ENCODE peak calls at places on chromosomes 11 and 22, in four cellular contexts. One of them, this sample, is unnamed.
A peak's percentile ranks its signal among the peaks of the same experiment; 100 is the strongest.

GRCh38 chr11:85076535-85077330 is 550.4 kb downstream of the DLG2 start:
- DNase-seq in ACHN: no peak
- DNase-seq in HuH-7.5: no peak
- DNase-seq in stimulated activated CD4-positive, alpha-beta T cell treated with anti-CD3 and anti-CD28 coated beads, Interleukin-1b, Interleukin-23, amount 100 ng/mL, for 1 hour: no peak
- DNase-seq in this sample: no peak

GRCh38 chr11:131300304-131300703 is 70.1 kb upstream of the NTM start:
- DNase-seq in ACHN: no peak
- DNase-seq in stimulated activated CD4-positive, alpha-beta T cell treated with anti-CD3 and anti-CD28 coated beads, Interleukin-1b, Interleukin-23, amount 100 ng/mL, for 1 hour: no peak
- DNase-seq in HuH-7.5: no peak
- DNase-seq in this sample: no peak

GRCh38 chr11:33742249-33742851 is 6.1 kb upstream of the CD59 start:
- DNase-seq in stimulated activated CD4-positive, alpha-beta T cell treated with anti-CD3 and anti-CD28 coated beads, Interleukin-1b, Interleukin-23, amount 100 ng/mL, for 1 hour: no peak
- DNase-seq in ACHN: peak; percentile 31
- DNase-seq in HuH-7.5: no peak
- DNase-seq in this sample: peak; percentile 9

GRCh38 chr11:98434296-98434695 is 586.5 kb upstream of the CNTN5 start:
- DNase-seq in HuH-7.5: no peak
- DNase-seq in stimulated activated CD4-positive, alpha-beta T cell treated with anti-CD3 and anti-CD28 coated beads, Interleukin-1b, Interleukin-23, amount 100 ng/mL, for 1 hour: no peak
- DNase-seq in ACHN: no peak
- DNase-seq in this sample: no peak

GRCh38 chr22:19142394-19142793 is 2.1 kb downstream of the ESS2 start:
- DNase-seq in HuH-7.5: no peak
- DNase-seq in stimulated activated CD4-positive, alpha-beta T cell treated with anti-CD3 and anti-CD28 coated beads, Interleukin-1b, Interleukin-23, amount 100 ng/mL, for 1 hour: no peak
- DNase-seq in ACHN: no peak
- DNase-seq in this sample: no peak

GRCh38 chr11:45896392-45897068 is 10.5 kb downstream of the FREY1 start:
- DNase-seq in HuH-7.5: no peak
- DNase-seq in stimulated activated CD4-positive, alpha-beta T cell treated with anti-CD3 and anti-CD28 coated beads, Interleukin-1b, Interleukin-23, amount 100 ng/mL, for 1 hour: no peak
- DNase-seq in ACHN: no peak
- DNase-seq in this sample: no peak

GRCh38 chr11:96664108-96664507 is 274.3 kb downstream of the JRKL start:
- DNase-seq in ACHN: no peak
- DNase-seq in stimulated activated CD4-positive, alpha-beta T cell treated with anti-CD3 and anti-CD28 coated beads, Interleukin-1b, Interleukin-23, amount 100 ng/mL, for 1 hour: no peak
- DNase-seq in HuH-7.5: no peak
- DNase-seq in this sample: no peak

GRCh38 chr11:46858920-46859531 is 12.9 kb upstream of the CKAP5 start:
- DNase-seq in HuH-7.5: no peak
- DNase-seq in ACHN: no peak
- DNase-seq in stimulated activated CD4-positive, alpha-beta T cell treated with anti-CD3 and anti-CD28 coated beads, Interleukin-1b, Interleukin-23, amount 100 ng/mL, for 1 hour: no peak
- DNase-seq in this sample: peak; percentile 79

GRCh38 chr11:119307219-119307618 is 9.7 kb downstream of the MCAM start:
- DNase-seq in stimulated activated CD4-positive, alpha-beta T cell treated with anti-CD3 and anti-CD28 coated beads, Interleukin-1b, Interleukin-23, amount 100 ng/mL, for 1 hour: no peak
- DNase-seq in HuH-7.5: no peak
- DNase-seq in ACHN: peak; percentile 9
- DNase-seq in this sample: no peak

GRCh38 chr11:80388133-80388532 is 947.3 kb upstream of the TENM4 start:
- DNase-seq in stimulated activated CD4-positive, alpha-beta T cell treated with anti-CD3 and anti-CD28 coated beads, Interleukin-1b, Interleukin-23, amount 100 ng/mL, for 1 hour: no peak
- DNase-seq in ACHN: no peak
- DNase-seq in HuH-7.5: no peak
- DNase-seq in this sample: no peak

GRCh38 chr22:35450824-35451541 is 51.0 kb downstream of the MCM5 start:
- DNase-seq in ACHN: no peak
- DNase-seq in HuH-7.5: no peak
- DNase-seq in stimulated activated CD4-positive, alpha-beta T cell treated with anti-CD3 and anti-CD28 coated beads, Interleukin-1b, Interleukin-23, amount 100 ng/mL, for 1 hour: no peak
- DNase-seq in this sample: no peak

GRCh38 chr22:22460060-22460459 is 48.5 kb downstream of the ZNF280B start:
- DNase-seq in stimulated activated CD4-positive, alpha-beta T cell treated with anti-CD3 and anti-CD28 coated beads, Interleukin-1b, Interleukin-23, amount 100 ng/mL, for 1 hour: no peak
- DNase-seq in HuH-7.5: no peak
- DNase-seq in ACHN: no peak
- DNase-seq in this sample: no peak

GRCh38 chr11:72228229-72228843 is 3.8 kb downstream of the INPPL1 start:
- DNase-seq in ACHN: no peak
- DNase-seq in HuH-7.5: no peak
- DNase-seq in stimulated activated CD4-positive, alpha-beta T cell treated with anti-CD3 and anti-CD28 coated beads, Interleukin-1b, Interleukin-23, amount 100 ng/mL, for 1 hour: no peak
- DNase-seq in this sample: no peak

GRCh38 chr11:74316772-74317505 is 5.5 kb upstream of the P4HA3 start:
- DNase-seq in HuH-7.5: no peak
- DNase-seq in ACHN: no peak
- DNase-seq in stimulated activated CD4-positive, alpha-beta T cell treated with anti-CD3 and anti-CD28 coated beads, Interleukin-1b, Interleukin-23, amount 100 ng/mL, for 1 hour: no peak
- DNase-seq in this sample: no peak

GRCh38 chr22:46072981-46073682 is 77.2 kb upstream of the PPARA start:
- DNase-seq in HuH-7.5: no peak
- DNase-seq in stimulated activated CD4-positive, alpha-beta T cell treated with anti-CD3 and anti-CD28 coated beads, Interleukin-1b, Interleukin-23, amount 100 ng/mL, for 1 hour: no peak
- DNase-seq in ACHN: no peak
- DNase-seq in this sample: no peak